ENCODE peak calls at places on chromosomes 1 and 21, in four cellular contexts. W is H1, J is K562, A is GM12878. I is an unnamed sample.

GRCh38 chr1:5950994-5951749 is 41.1 kb downstream of the NPHP4 start:
- DNase-seq in W (no peak), J (no peak), A (no peak), I (no peak)

GRCh38 chr1:205298191-205298994 is 23.2 kb downstream of the NUAK2 start:
- DNase-seq in W (no peak), J (no peak), A (no peak), I (peak; percentile 67)

GRCh38 chr1:180952657-180953013 is 39.9 kb downstream of the KIAA1614 start:
- DNase-seq in W (no peak), J (no peak), A (no peak), I (no peak)

GRCh38 chr1:178282949-178283367 is 189.1 kb downstream of the RASAL2 start:
- DNase-seq in W (no peak), J (peak; percentile 4), A (no peak), I (no peak)

GRCh38 chr1:53896673-53897229 is 2.8 kb downstream of the DIO1 start:
- DNase-seq in W (no peak), J (no peak), A (no peak), I (no peak)

GRCh38 chr1:208100906-208101305 is 143.3 kb downstream of the PLXNA2 start:
- DNase-seq in W (no peak), J (peak; percentile 10), A (no peak), I (no peak)

GRCh38 chr1:56426587-56426986 is 152.8 kb downstream of the PLPP3 start:
- DNase-seq in W (no peak), J (no peak), A (no peak), I (no peak)

GRCh38 chr1:198726455-198726854 is 87.6 kb downstream of the PTPRC start:
- DNase-seq in W (no peak), J (no peak), A (no peak), I (no peak)

GRCh38 chr1:111505641-111506119 is 2.2 kb upstream of the ADORA3 start:
- DNase-seq in W (no peak), J (no peak), A (no peak), I (no peak)

GRCh38 chr1:182909578-182909977 is 43.4 kb downstream of the SHCBP1L start:
- DNase-seq in W (no peak), J (peak; percentile 41), A (no peak), I (no peak)

GRCh38 chr1:22177354-22178003 is 34.6 kb upstream of the WNT4 start:
- DNase-seq in W (no peak), J (no peak), A (peak; percentile 56), I (no peak)

GRCh38 chr21:37871121-37871862 is 45.0 kb downstream of the KCNJ6 start:
- DNase-seq in W (no peak), J (no peak), A (no peak), I (no peak)

GRCh38 chr21:46062471-46063211 is 35.3 kb upstream of the COL6A2 start:
- DNase-seq in W (no peak), J (no peak), A (no peak), I (no peak)

GRCh38 chr1:16091296-16091695 is 17.8 kb upstream of the FAM131C start:
- DNase-seq in W (no peak), J (no peak), A (no peak), I (no peak)

GRCh38 chr1:2544875-2545638 is 11.1 kb upstream of the TNFRSF14 start:
- DNase-seq in W (no peak), J (peak; percentile 80), A (no peak), I (no peak)

GRCh38 chr1:1092149-1092855 is 18.2 kb upstream of the RNF223 start:
- DNase-seq in W (no peak), J (no peak), A (no peak), I (no peak)

GRCh38 chr1:226674892-226675719 is 64.0 kb downstream of the ITPKB start:
- DNase-seq in W (no peak), J (no peak), A (peak; percentile 71), I (no peak)

GRCh38 chr1:15584489-15585363 is at the start of gene AGMAT:
- DNase-seq in W (peak; percentile 76), J (no peak), A (no peak), I (peak; percentile 85)

GRCh38 chr1:77288275-77288674 is 6.5 kb downstream of the AK5 start:
- DNase-seq in W (no peak), J (no peak), A (no peak), I (no peak)

GRCh38 chr1:160062134-160062533 is 7.8 kb downstream of the KCNJ10 start:
- DNase-seq in W (no peak), J (no peak), A (no peak), I (no peak)

GRCh38 chr1:36089393-36090121 is 865 bp downstream of the ADPRS start:
- DNase-seq in W (no peak), J (peak; percentile 46), A (peak; percentile 15), I (peak; percentile 27)

GRCh38 chr1:59999746-60000145 is 73.2 kb upstream of the CYP2J2 start:
- DNase-seq in W (no peak), J (no peak), A (no peak), I (no peak)

GRCh38 chr1:25642710-25643109 is 26.1 kb downstream of the MAN1C1 start:
- DNase-seq in W (no peak), J (no peak), A (peak; percentile 44), I (no peak)

GRCh38 chr1:22224631-22225030 is 81.7 kb upstream of the WNT4 start:
- DNase-seq in W (no peak), J (no peak), A (no peak), I (no peak)

GRCh38 chr1:205600085-205600484 is 31.7 kb downstream of the ELK4 start:
- DNase-seq in W (no peak), J (no peak), A (no peak), I (no peak)

GRCh38 chr1:98046031-98046641 is 125.3 kb upstream of the DPYD start:
- DNase-seq in W (no peak), J (no peak), A (no peak), I (peak; percentile 43)
- TF ChIP-seq ATF3 in W (no peak), J (no peak), A (no peak), I (no peak)

GRCh38 chr1:31648633-31649032 is 4.0 kb upstream of the PEF1 start:
- DNase-seq in W (no peak), J (no peak), A (no peak), I (no peak)

GRCh38 chr1:31651766-31652165 is 7.1 kb upstream of the PEF1 start:
- DNase-seq in W (no peak), J (no peak), A (no peak), I (no peak)

GRCh38 chr1:31652891-31653489 is 8.3 kb upstream of the PEF1 start:
- DNase-seq in W (no peak), J (no peak), A (no peak), I (no peak)

GRCh38 chr1:31650161-31650560 is 5.5 kb upstream of the PEF1 start:
- DNase-seq in W (no peak), J (no peak), A (no peak), I (no peak)

GRCh38 chr1:31651025-31651424 is 6.3 kb upstream of the PEF1 start:
- DNase-seq in W (no peak), J (no peak), A (no peak), I (no peak)
- TF ChIP-seq ATF3 in W (no peak), J (no peak), A (no peak), I (no peak)

GRCh38 chr1:204130178-204130577 is 21.7 kb downstream of the ETNK2 start:
- DNase-seq in W (no peak), J (no peak), A (no peak), I (no peak)

GRCh38 chr1:204131978-204132377 is 19.9 kb downstream of the ETNK2 start:
- DNase-seq in W (no peak), J (no peak), A (no peak), I (no peak)

GRCh38 chr1:204132718-204133117 is 19.1 kb downstream of the ETNK2 start:
- DNase-seq in W (no peak), J (no peak), A (no peak), I (no peak)

GRCh38 chr1:204128964-204129896 is 22.6 kb downstream of the ETNK2 start:
- DNase-seq in W (peak; percentile 56), J (peak; percentile 73), A (no peak), I (peak; percentile 77)

DNA sequence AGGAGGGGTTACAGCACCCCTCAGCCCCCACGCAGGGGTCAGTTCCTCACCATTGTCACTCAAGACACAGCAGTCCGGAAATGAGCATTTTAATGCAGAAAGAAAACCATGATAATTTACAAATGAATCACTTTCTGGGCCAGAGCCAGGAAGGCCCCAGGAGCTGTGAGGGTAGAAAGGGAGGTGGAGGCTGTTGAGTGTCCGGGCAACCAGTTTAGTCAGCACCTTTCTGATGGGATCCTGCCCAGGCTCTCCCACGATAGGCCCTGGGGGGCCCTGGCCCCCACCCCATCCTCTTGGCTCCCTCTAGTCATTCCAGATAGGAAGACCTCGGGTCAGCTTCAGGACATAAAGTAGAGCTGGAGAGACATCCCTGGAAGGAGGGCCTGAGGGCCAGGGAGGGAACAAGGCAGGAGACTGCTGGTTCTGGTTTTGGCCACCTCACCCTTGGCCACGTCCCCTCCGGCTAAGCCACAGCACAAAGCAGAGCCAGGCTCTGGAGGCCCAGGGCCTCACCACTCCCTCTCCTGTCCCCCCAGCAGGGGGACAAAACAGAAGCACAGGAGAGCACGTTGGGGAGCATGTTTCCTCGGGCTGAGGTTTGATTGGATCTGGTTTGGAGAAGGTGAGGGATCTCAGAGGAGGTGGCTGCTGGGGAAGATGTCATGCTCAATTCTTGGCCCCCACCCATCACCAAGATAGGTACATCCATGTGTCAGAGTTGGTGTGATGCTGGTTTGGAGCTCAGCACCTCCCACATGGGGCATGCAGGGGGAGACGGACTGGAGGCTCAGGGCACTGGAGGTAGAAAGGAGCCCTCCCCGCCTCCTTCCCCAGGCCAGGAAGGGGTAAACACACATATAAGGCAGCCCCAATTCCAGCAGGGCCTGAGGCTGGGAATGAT is 20.6 kb downstream of the ETNK2 start:
- DNase-seq in W (no peak), J (peak; percentile 16), A (no peak), I (no peak)
- TF ChIP-seq ATF3 in W (no peak), J (no peak), A (no peak), I (no peak)

GRCh38 chr1:234731371-234732085 is 121.5 kb upstream of the IRF2BP2 start:
- DNase-seq in W (no peak), J (no peak), A (peak; percentile 68), I (no peak)
- TF ChIP-seq ATF3 in W (no peak), J (peak; percentile 41), A (no peak), I (no peak)

DNA sequence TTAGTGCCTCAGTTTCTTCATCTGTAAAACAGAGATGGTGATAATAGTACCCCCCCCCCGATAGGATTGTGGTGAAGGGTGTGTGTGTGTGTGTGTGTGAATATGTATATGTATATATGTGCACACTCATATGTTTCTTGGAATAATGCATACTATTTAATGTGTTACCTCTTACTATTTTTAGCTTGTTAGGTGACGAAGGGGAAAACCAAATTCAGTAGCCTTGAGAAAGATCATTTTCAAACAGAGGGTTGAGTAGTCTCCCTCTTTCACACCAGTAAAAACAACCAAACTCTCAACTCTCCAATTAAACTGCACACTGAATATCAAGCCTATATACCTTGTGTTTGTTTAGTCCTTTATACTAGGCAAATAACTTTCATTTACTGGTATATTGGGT is 75.7 kb downstream of the NTMT2 start:
- DNase-seq in W (no peak), J (no peak), A (no peak), I (no peak)
- TF ChIP-seq ATF3 in W (no peak), J (no peak), A (no peak), I (no peak)

DNA sequence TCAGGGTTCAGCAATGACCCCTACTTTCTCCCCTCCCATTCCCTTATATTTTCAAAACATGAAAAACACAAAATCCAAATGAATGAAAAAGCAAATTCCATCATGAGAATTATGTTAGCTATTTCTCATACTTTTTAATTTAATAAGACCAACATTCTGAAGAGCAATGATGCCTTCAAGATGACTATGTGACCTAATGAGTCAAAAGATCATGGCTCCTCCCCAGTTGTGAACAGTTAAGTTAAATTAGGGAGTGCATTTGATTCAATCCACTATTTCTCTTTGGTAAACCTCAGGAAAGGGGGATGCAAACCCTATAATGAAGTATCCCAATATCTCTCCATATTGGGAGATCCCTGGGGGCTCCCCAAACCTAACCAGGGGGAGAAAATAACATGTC is 36.5 kb downstream of the PUM1 start:
- DNase-seq in W (no peak), J (no peak), A (no peak), I (no peak)
- TF ChIP-seq ATF3 in W (no peak), J (no peak), A (no peak), I (no peak)

GRCh38 chr1:244301595-244302130 is 150.0 kb downstream of the ADSS2 start:
- DNase-seq in W (no peak), J (peak; percentile 48), A (no peak), I (no peak)
- TF ChIP-seq ATF3 in W (no peak), J (no peak), A (no peak), I (no peak)

I was measured in WTC11.